ENCODE peak calls at places on chromosomes 5 and 9, in eight cellular contexts. One of them, this sample, is unnamed.

GRCh38 chr5:71828641-71829040 is 109.6 kb downstream of the CARTPT start:
- DNase-seq in sigmoid colon: no peak
- DNase-seq in CD4-positive, alpha-beta memory T cell: no peak
- DNase-seq in aorta: no peak
- DNase-seq in NCI-H1092: no peak
- DNase-seq in NT2/D1: no peak
- DNase-seq in AG04449: peak
- DNase-seq in Caco-2: no peak
- DNase-seq in this sample: no peak

GRCh38 chr5:10328323-10328722 is 20.6 kb upstream of the CMBL start:
- DNase-seq in AG04449: no peak
- DNase-seq in NCI-H1092: no peak
- DNase-seq in sigmoid colon: no peak
- DNase-seq in CD4-positive, alpha-beta memory T cell: no peak
- DNase-seq in Caco-2: no peak
- DNase-seq in aorta: no peak
- DNase-seq in NT2/D1: no peak
- DNase-seq in this sample: no peak

GRCh38 chr5:50415912-50416311 is 25.2 kb downstream of the EMB start:
- DNase-seq in NCI-H1092: no peak
- DNase-seq in aorta: no peak
- DNase-seq in CD4-positive, alpha-beta memory T cell: peak
- DNase-seq in NT2/D1: no peak
- DNase-seq in AG04449: no peak
- DNase-seq in Caco-2: no peak
- DNase-seq in sigmoid colon: no peak
- DNase-seq in this sample: no peak

GRCh38 chr9:12980482-12980881 is 205.7 kb downstream of the LURAP1L start:
- DNase-seq in CD4-positive, alpha-beta memory T cell: no peak
- DNase-seq in aorta: no peak
- DNase-seq in NT2/D1: no peak
- DNase-seq in Caco-2: no peak
- DNase-seq in sigmoid colon: no peak
- DNase-seq in AG04449: no peak
- DNase-seq in NCI-H1092: no peak
- DNase-seq in this sample: no peak

GRCh38 chr9:16627967-16628366 is 242.5 kb downstream of the BNC2 start:
- DNase-seq in aorta: no peak
- DNase-seq in sigmoid colon: peak
- DNase-seq in CD4-positive, alpha-beta memory T cell: no peak
- DNase-seq in Caco-2: no peak
- DNase-seq in NT2/D1: no peak
- DNase-seq in AG04449: peak
- DNase-seq in NCI-H1092: no peak
- DNase-seq in this sample: peak

GRCh38 chr9:4541848-4542247 is 51.6 kb downstream of the SLC1A1 start:
- DNase-seq in NT2/D1: peak
- DNase-seq in CD4-positive, alpha-beta memory T cell: no peak
- DNase-seq in Caco-2: no peak
- DNase-seq in sigmoid colon: no peak
- DNase-seq in AG04449: no peak
- DNase-seq in NCI-H1092: no peak
- DNase-seq in aorta: no peak
- DNase-seq in this sample: no peak

GRCh38 chr9:136525841-136526499 is 19.9 kb downstream of the NOTCH1 start:
- DNase-seq in NCI-H1092: no peak
- DNase-seq in NT2/D1: no peak
- DNase-seq in CD4-positive, alpha-beta memory T cell: no peak
- DNase-seq in sigmoid colon: peak
- DNase-seq in AG04449: no peak
- DNase-seq in Caco-2: no peak
- DNase-seq in aorta: peak
- DNase-seq in this sample: no peak

GRCh38 chr9:2613730-2614271 is 7.8 kb upstream of the VLDLR start:
- DNase-seq in NT2/D1: peak
- DNase-seq in Caco-2: no peak
- DNase-seq in aorta: no peak
- DNase-seq in sigmoid colon: no peak
- DNase-seq in CD4-positive, alpha-beta memory T cell: no peak
- DNase-seq in NCI-H1092: no peak
- DNase-seq in AG04449: no peak
- DNase-seq in this sample: no peak

GRCh38 chr9:6229604-6230003 is 14.0 kb downstream of the IL33 start:
- DNase-seq in AG04449: no peak
- DNase-seq in Caco-2: no peak
- DNase-seq in NCI-H1092: peak
- DNase-seq in aorta: no peak
- DNase-seq in NT2/D1: no peak
- DNase-seq in sigmoid colon: no peak
- DNase-seq in CD4-positive, alpha-beta memory T cell: no peak
- DNase-seq in this sample: no peak

GRCh38 chr5:107705390-107706014 is 34.8 kb upstream of the EFNA5 start:
- DNase-seq in Caco-2: no peak
- DNase-seq in AG04449: peak
- DNase-seq in NCI-H1092: no peak
- DNase-seq in NT2/D1: no peak
- DNase-seq in CD4-positive, alpha-beta memory T cell: no peak
- DNase-seq in aorta: no peak
- DNase-seq in sigmoid colon: no peak
- DNase-seq in this sample: peak

GRCh38 chr5:43096916-43097315 is 23.8 kb upstream of the ZNF131 start:
- DNase-seq in NT2/D1: no peak
- DNase-seq in sigmoid colon: no peak
- DNase-seq in CD4-positive, alpha-beta memory T cell: no peak
- DNase-seq in Caco-2: no peak
- DNase-seq in NCI-H1092: no peak
- DNase-seq in AG04449: no peak
- DNase-seq in aorta: no peak
- DNase-seq in this sample: peak

GRCh38 chr9:134169166-134169565 is 4.8 kb upstream of the RNU6ATAC start:
- DNase-seq in AG04449: no peak
- DNase-seq in NT2/D1: no peak
- DNase-seq in CD4-positive, alpha-beta memory T cell: no peak
- DNase-seq in aorta: no peak
- DNase-seq in NCI-H1092: no peak
- DNase-seq in Caco-2: no peak
- DNase-seq in sigmoid colon: no peak
- DNase-seq in this sample: no peak

This sample was measured in AG09309.